ENCODE peak calls at places on chromosomes 5 and 9, in six cellular contexts. One of them, this sample, is unnamed.

GRCh38 chr9:6924988-6925563 is 167.3 kb downstream of the KDM4C start:
- DNase-seq in GM23338: no peak
- DNase-seq in neural progenitor cell: no peak
- DNase-seq in hepatocyte: peak
- DNase-seq in OCI-LY7: no peak
- DNase-seq in HCT116: no peak
- DNase-seq in this sample: no peak

GRCh38 chr9:110669439-110669838 is 848 bp downstream of the MUSK start:
- DNase-seq in GM23338: no peak
- DNase-seq in neural progenitor cell: no peak
- DNase-seq in hepatocyte: no peak
- DNase-seq in OCI-LY7: no peak
- DNase-seq in HCT116: no peak
- DNase-seq in this sample: peak

GRCh38 chr5:110790673-110791072 is 51.9 kb downstream of the SLC25A46 start:
- DNase-seq in GM23338: no peak
- DNase-seq in neural progenitor cell: no peak
- DNase-seq in hepatocyte: peak
- DNase-seq in OCI-LY7: no peak
- DNase-seq in HCT116: no peak
- DNase-seq in this sample: no peak

GRCh38 chr9:89483592-89484474 is 14.1 kb downstream of the SEMA4D start:
- DNase-seq in GM23338: no peak
- DNase-seq in neural progenitor cell: no peak
- DNase-seq in hepatocyte: no peak
- DNase-seq in OCI-LY7: peak
- DNase-seq in HCT116: no peak
- DNase-seq in this sample: no peak

GRCh38 chr9:78396087-78396486 is 99.2 kb downstream of the PSAT1 start:
- DNase-seq in GM23338: no peak
- DNase-seq in neural progenitor cell: no peak
- DNase-seq in hepatocyte: no peak
- DNase-seq in OCI-LY7: no peak
- DNase-seq in HCT116: no peak
- DNase-seq in this sample: no peak

GRCh38 chr9:111078391-111079038 is 40.2 kb upstream of the LPAR1 start:
- DNase-seq in GM23338: no peak
- DNase-seq in neural progenitor cell: no peak
- DNase-seq in hepatocyte: no peak
- DNase-seq in OCI-LY7: no peak
- DNase-seq in HCT116: no peak
- DNase-seq in this sample: no peak

GRCh38 chr5:169280286-169280685 is 20.7 kb downstream of the SLIT3 start:
- DNase-seq in GM23338: no peak
- DNase-seq in neural progenitor cell: no peak
- DNase-seq in hepatocyte: no peak
- DNase-seq in OCI-LY7: no peak
- DNase-seq in HCT116: no peak
- DNase-seq in this sample: no peak

GRCh38 chr5:56534102-56534501 is 281.2 kb upstream of the MAP3K1 start:
- DNase-seq in GM23338: no peak
- DNase-seq in neural progenitor cell: no peak
- DNase-seq in hepatocyte: peak
- DNase-seq in OCI-LY7: no peak
- DNase-seq in HCT116: peak
- DNase-seq in this sample: no peak

GRCh38 chr5:16819522-16820167 is 116.4 kb downstream of the MYO10 start:
- DNase-seq in GM23338: no peak
- DNase-seq in neural progenitor cell: no peak
- DNase-seq in hepatocyte: no peak
- DNase-seq in OCI-LY7: no peak
- DNase-seq in HCT116: no peak
- DNase-seq in this sample: no peak

GRCh38 chr5:177419045-177419444 is 7.4 kb upstream of the GRK6 start:
- DNase-seq in GM23338: no peak
- DNase-seq in neural progenitor cell: no peak
- DNase-seq in hepatocyte: no peak
- DNase-seq in OCI-LY7: no peak
- DNase-seq in HCT116: no peak
- DNase-seq in this sample: no peak

GRCh38 chr5:158807-159447 is 32.4 kb upstream of the LRRC14B start:
- DNase-seq in GM23338: no peak
- DNase-seq in neural progenitor cell: no peak
- DNase-seq in hepatocyte: no peak
- DNase-seq in OCI-LY7: no peak
- DNase-seq in HCT116: no peak
- DNase-seq in this sample: no peak

GRCh38 chr9:109556061-109556460 is 58.0 kb upstream of the PTPN3 start:
- DNase-seq in GM23338: peak
- DNase-seq in neural progenitor cell: no peak
- DNase-seq in hepatocyte: peak
- DNase-seq in OCI-LY7: no peak
- DNase-seq in HCT116: no peak
- DNase-seq in this sample: no peak

GRCh38 chr9:136807281-136808074 is at the start of gene RABL6:
- DNase-seq in GM23338: peak
- DNase-seq in neural progenitor cell: peak
- DNase-seq in hepatocyte: peak
- DNase-seq in OCI-LY7: peak
- DNase-seq in HCT116: no peak
- DNase-seq in this sample: peak

GRCh38 chr9:88994820-88995180 is 3.5 kb downstream of the S1PR3 start:
- DNase-seq in GM23338: no peak
- DNase-seq in neural progenitor cell: no peak
- DNase-seq in hepatocyte: no peak
- DNase-seq in OCI-LY7: no peak
- DNase-seq in HCT116: no peak
- DNase-seq in this sample: no peak

GRCh38 chr9:78566948-78567675 is 270.2 kb downstream of the PSAT1 start:
- DNase-seq in GM23338: no peak
- DNase-seq in neural progenitor cell: no peak
- DNase-seq in hepatocyte: no peak
- DNase-seq in OCI-LY7: no peak
- DNase-seq in HCT116: no peak
- DNase-seq in this sample: no peak

GRCh38 chr5:1544294-1545010 is 20.7 kb upstream of the LPCAT1 start:
- DNase-seq in GM23338: no peak
- DNase-seq in neural progenitor cell: no peak
- DNase-seq in hepatocyte: no peak
- DNase-seq in OCI-LY7: no peak
- DNase-seq in HCT116: no peak
- DNase-seq in this sample: no peak

GRCh38 chr5:68303038-68303738 is 87.6 kb downstream of the PIK3R1 start:
- DNase-seq in GM23338: no peak
- DNase-seq in neural progenitor cell: no peak
- DNase-seq in hepatocyte: no peak
- DNase-seq in OCI-LY7: no peak
- DNase-seq in HCT116: no peak
- DNase-seq in this sample: no peak

GRCh38 chr5:21711854-21712752 is 1141.0 kb downstream of the CDH12 start:
- DNase-seq in GM23338: peak
- DNase-seq in neural progenitor cell: no peak
- DNase-seq in hepatocyte: no peak
- DNase-seq in OCI-LY7: no peak
- DNase-seq in HCT116: no peak
- DNase-seq in this sample: no peak

GRCh38 chr9:128249914-128250838 is 25.6 kb downstream of the GOLGA2 start:
- DNase-seq in GM23338: peak
- DNase-seq in neural progenitor cell: peak
- DNase-seq in hepatocyte: peak
- DNase-seq in OCI-LY7: peak
- DNase-seq in HCT116: peak
- DNase-seq in this sample: peak

GRCh38 chr9:128190013-128190412 is 1.4 kb downstream of the CIZ1 start:
- DNase-seq in GM23338: no peak
- DNase-seq in neural progenitor cell: no peak
- DNase-seq in hepatocyte: no peak
- DNase-seq in OCI-LY7: peak
- DNase-seq in HCT116: no peak
- DNase-seq in this sample: no peak

GRCh38 chr5:115522832-115523365 is 21.7 kb downstream of the FEM1C start:
- DNase-seq in GM23338: no peak
- DNase-seq in neural progenitor cell: no peak
- DNase-seq in hepatocyte: no peak
- DNase-seq in OCI-LY7: no peak
- DNase-seq in HCT116: no peak
- DNase-seq in this sample: no peak

GRCh38 chr5:121029536-121030245 is 565.6 kb downstream of the PRR16 start:
- DNase-seq in GM23338: no peak
- DNase-seq in neural progenitor cell: no peak
- DNase-seq in hepatocyte: no peak
- DNase-seq in OCI-LY7: no peak
- DNase-seq in HCT116: no peak
- DNase-seq in this sample: no peak

GRCh38 chr9:37732952-37733351 is 20.7 kb upstream of the TRMT10B start:
- DNase-seq in GM23338: no peak
- DNase-seq in neural progenitor cell: no peak
- DNase-seq in hepatocyte: no peak
- DNase-seq in OCI-LY7: no peak
- DNase-seq in HCT116: no peak
- DNase-seq in this sample: no peak

GRCh38 chr9:37729499-37729898 is 24.1 kb upstream of the TRMT10B start:
- DNase-seq in GM23338: no peak
- DNase-seq in neural progenitor cell: no peak
- DNase-seq in hepatocyte: no peak
- DNase-seq in OCI-LY7: no peak
- DNase-seq in HCT116: no peak
- DNase-seq in this sample: no peak

GRCh38 chr9:37732086-37732744 is 21.4 kb upstream of the TRMT10B start:
- DNase-seq in GM23338: no peak
- DNase-seq in neural progenitor cell: no peak
- DNase-seq in hepatocyte: no peak
- DNase-seq in OCI-LY7: no peak
- DNase-seq in HCT116: no peak
- DNase-seq in this sample: no peak

GRCh38 chr9:37730840-37731239 is 22.8 kb upstream of the TRMT10B start:
- DNase-seq in GM23338: no peak
- DNase-seq in neural progenitor cell: peak
- DNase-seq in hepatocyte: no peak
- DNase-seq in OCI-LY7: no peak
- DNase-seq in HCT116: no peak
- DNase-seq in this sample: no peak

GRCh38 chr9:37730256-37730655 is 23.3 kb upstream of the TRMT10B start:
- DNase-seq in GM23338: no peak
- DNase-seq in neural progenitor cell: no peak
- DNase-seq in hepatocyte: no peak
- DNase-seq in OCI-LY7: no peak
- DNase-seq in HCT116: no peak
- DNase-seq in this sample: no peak
- TF ChIP-seq EZH2phosphoT487 in GM23338: no peak
- TF ChIP-seq EZH2phosphoT487 in neural progenitor cell: no peak
- TF ChIP-seq EZH2phosphoT487 in hepatocyte: no peak
- TF ChIP-seq EZH2phosphoT487 in OCI-LY7: no peak
- TF ChIP-seq EZH2phosphoT487 in HCT116: no peak
- TF ChIP-seq EZH2phosphoT487 in this sample: no peak

GRCh38 chr9:20622330-20623020 is at the start of gene MLLT3:
- DNase-seq in GM23338: peak
- DNase-seq in neural progenitor cell: peak
- DNase-seq in hepatocyte: peak
- DNase-seq in OCI-LY7: peak
- DNase-seq in HCT116: peak
- DNase-seq in this sample: peak
- TF ChIP-seq CTCF in GM23338: no peak
- TF ChIP-seq CTCF in neural progenitor cell: no peak
- TF ChIP-seq CTCF in hepatocyte: no peak
- TF ChIP-seq CTCF in OCI-LY7: peak
- TF ChIP-seq CTCF in HCT116: no peak
- TF ChIP-seq CTCF in this sample: no peak

GRCh38 chr9:32378496-32378895 is 5.9 kb upstream of the ACO1 start:
- DNase-seq in GM23338: peak
- DNase-seq in neural progenitor cell: peak
- DNase-seq in hepatocyte: peak
- DNase-seq in OCI-LY7: peak
- DNase-seq in HCT116: peak
- DNase-seq in this sample: peak
- TF ChIP-seq EZH2phosphoT487 in GM23338: no peak
- TF ChIP-seq EZH2phosphoT487 in neural progenitor cell: no peak
- TF ChIP-seq EZH2phosphoT487 in hepatocyte: no peak
- TF ChIP-seq EZH2phosphoT487 in OCI-LY7: no peak
- TF ChIP-seq EZH2phosphoT487 in HCT116: no peak
- TF ChIP-seq EZH2phosphoT487 in this sample: no peak

GRCh38 chr9:99044827-99045226 is 60.1 kb upstream of the TGFBR1 start:
- DNase-seq in GM23338: no peak
- DNase-seq in neural progenitor cell: no peak
- DNase-seq in hepatocyte: no peak
- DNase-seq in OCI-LY7: no peak
- DNase-seq in HCT116: no peak
- DNase-seq in this sample: no peak
- TF ChIP-seq CTCF in GM23338: no peak
- TF ChIP-seq CTCF in neural progenitor cell: no peak
- TF ChIP-seq CTCF in hepatocyte: no peak
- TF ChIP-seq CTCF in OCI-LY7: no peak
- TF ChIP-seq CTCF in HCT116: no peak
- TF ChIP-seq CTCF in this sample: no peak

This sample was measured in MM.1S.